ENCODE peak calls at places on chromosome 13, in seven cellular contexts. V, X, M, C, E, F and H are unnamed samples.

GRCh38 chr13:27973956-27974662 is 5.0 kb upstream of the CDX2 start:
- DNase-seq in X (no peak), F (no peak), M (no peak), E (no peak), C (no peak), V (no peak), H (no peak)

GRCh38 chr13:33174491-33174890 is 111.1 kb downstream of the STARD13 start:
- DNase-seq in C (no peak), M (no peak), X (no peak), V (no peak), E (no peak), F (no peak), H (no peak)

GRCh38 chr13:107612376-107612775 is 603.0 kb downstream of the LIG4 start:
- DNase-seq in X (no peak), F (no peak), C (no peak), M (no peak), E (no peak), V (no peak), H (no peak)

GRCh38 chr13:34696296-34696695 is 245.8 kb upstream of the NBEA start:
- DNase-seq in E (no peak), M (no peak), F (no peak), X (no peak), C (no peak), V (no peak), H (no peak)

GRCh38 chr13:105363747-105364177 is 1171.7 kb downstream of the EFNB2 start:
- DNase-seq in X (no peak), M (no peak), V (peak; percentile 14), F (no peak), C (no peak), E (no peak), H (no peak)

GRCh38 chr13:107715496-107715895 is 499.8 kb downstream of the LIG4 start:
- DNase-seq in F (no peak), X (no peak), M (no peak), V (no peak), C (no peak), E (no peak), H (no peak)

GRCh38 chr13:76646946-76647345 is 239.3 kb downstream of the KCTD12 start:
- DNase-seq in M (no peak), C (no peak), E (no peak), V (no peak), F (no peak), X (peak; percentile 41), H (no peak)

GRCh38 chr13:49791753-49792549 is 531 bp downstream of the KPNA3 start:
- DNase-seq in M (peak; percentile 71), X (peak; percentile 38), V (peak; percentile 35), C (peak; percentile 49), F (no peak), E (peak; percentile 50), H (peak; percentile 43)

GRCh38 chr13:60398949-60399589 is 2.0 kb downstream of the TDRD3 start:
- DNase-seq in M (no peak), E (peak; percentile 7), F (no peak), C (no peak), V (peak; percentile 14), X (no peak), H (peak; percentile 12)

GRCh38 chr13:44417446-44417845 is 43.8 kb downstream of the SERP2 start:
- DNase-seq in C (no peak), F (no peak), M (no peak), X (no peak), V (no peak), E (no peak), H (no peak)

GRCh38 chr13:66532845-66533244 is 697.3 kb downstream of the PCDH9 start:
- DNase-seq in C (no peak), F (no peak), M (no peak), X (no peak), E (no peak), V (no peak), H (no peak)

GRCh38 chr13:27020415-27020814 is 151.2 kb downstream of the USP12 start:
- DNase-seq in X (no peak), C (no peak), M (no peak), E (no peak), F (no peak), V (no peak), H (no peak)

GRCh38 chr13:24183741-24184182 is 23.2 kb downstream of the SPATA13 start:
- DNase-seq in M (no peak), C (no peak), E (no peak), F (no peak), V (no peak), X (no peak), H (no peak)

GRCh38 chr13:80040219-80040976 is 300.5 kb downstream of the SPRY2 start:
- DNase-seq in M (no peak), F (no peak), C (no peak), E (peak; percentile 95), V (peak; percentile 94), X (peak; percentile 93), H (peak; percentile 98)

GRCh38 chr13:48654511-48654910 is 782 bp downstream of the CYSLTR2 start:
- DNase-seq in M (no peak), C (no peak), X (no peak), F (no peak), V (no peak), E (no peak), H (no peak)

GRCh38 chr13:28059214-28059613 is 41.2 kb downstream of the FLT3 start:
- DNase-seq in C (no peak), X (peak; percentile 21), M (no peak), E (no peak), F (no peak), V (peak; percentile 48), H (peak; percentile 26)

DNA sequence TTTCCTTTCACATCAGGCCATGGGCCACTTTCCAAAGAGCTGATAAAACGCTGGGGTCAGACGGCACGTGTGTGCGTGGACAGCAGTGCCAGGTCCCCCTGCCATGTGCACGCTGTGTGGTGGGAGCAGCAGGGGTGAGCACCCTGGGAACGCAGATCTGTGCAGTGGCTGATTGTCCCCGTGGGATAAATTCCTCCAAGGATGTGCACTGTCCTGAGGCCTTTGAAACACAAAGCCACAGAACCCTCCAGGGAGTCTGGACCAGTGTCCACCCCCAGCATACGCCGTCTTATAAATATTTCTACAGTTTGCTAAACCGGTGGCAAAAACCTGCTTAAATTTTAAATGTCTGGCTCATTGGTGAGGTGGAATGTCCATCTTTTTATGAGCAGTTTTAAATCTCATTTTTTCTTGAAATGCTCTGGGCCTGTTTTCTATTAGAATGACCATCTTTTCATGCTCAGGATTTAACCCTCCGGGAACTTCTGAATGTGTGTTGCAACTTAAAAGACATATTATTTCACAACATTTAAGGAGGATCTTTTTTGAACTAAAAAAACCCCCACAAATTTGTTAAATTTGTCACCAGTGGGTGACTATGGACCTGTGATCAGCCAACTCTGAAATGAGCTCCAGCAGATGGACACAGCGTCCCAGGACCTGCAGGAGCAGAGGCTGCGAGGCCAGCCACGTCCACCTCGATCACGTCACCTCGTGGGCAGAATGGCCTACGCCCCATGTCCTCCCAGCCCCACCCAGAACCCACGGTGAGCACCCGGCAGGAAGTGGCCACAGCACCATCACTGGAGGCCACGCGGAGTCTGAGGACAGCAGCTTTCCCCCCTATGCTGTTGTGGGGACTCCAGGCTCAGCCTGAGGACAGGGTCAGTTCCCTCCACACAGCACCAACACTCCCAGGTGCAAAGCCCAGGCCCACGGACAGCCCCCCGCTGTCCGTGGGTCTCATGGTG is 68.6 kb downstream of the RASA3 start:
- DNase-seq in V (peak; percentile 57), F (peak; percentile 46), M (peak; percentile 85), X (peak; percentile 87), E (peak; percentile 71), C (peak; percentile 81), H (peak; percentile 75)
- H3K4me3 ChIP-seq in V (peak overlapping the region; percentile 48), F (peak overlapping the region; percentile 40), M (peak overlapping the region; percentile 44), X (peak overlapping the region; percentile 61), E (peak overlapping the region; percentile 17), C (peak overlapping the region; percentile 66), H (peak overlapping the region; percentile 37)

GRCh38 chr13:99988469-99989375 is 7.1 kb downstream of the ZIC2 start:
- DNase-seq in M (no peak), C (no peak), V (no peak), X (no peak), E (peak; percentile 46), F (no peak), H (no peak)

GRCh38 chr13:99986751-99987150 is 5.2 kb downstream of the ZIC2 start:
- DNase-seq in C (no peak), E (peak; percentile 52), M (no peak), F (no peak), X (no peak), V (no peak), H (no peak)

GRCh38 chr13:99985886-99986527 is 4.4 kb downstream of the ZIC2 start:
- DNase-seq in X (no peak), E (peak; percentile 43), M (no peak), C (no peak), F (no peak), V (no peak), H (no peak)

GRCh38 chr13:99985243-99985874 is 3.8 kb downstream of the ZIC2 start:
- DNase-seq in X (no peak), C (no peak), F (no peak), M (no peak), V (no peak), E (no peak), H (no peak)

GRCh38 chr13:99987180-99988047 is 5.8 kb downstream of the ZIC2 start:
- DNase-seq in F (no peak), X (no peak), V (no peak), C (no peak), E (peak; percentile 42), M (no peak), H (no peak)
- H3K4me3 ChIP-seq in F (no peak overlapping the region), X (no peak overlapping the region), V (no peak overlapping the region), C (no peak overlapping the region), E (peak overlapping the region; percentile 54), M (no peak overlapping the region), H (no peak overlapping the region)

GRCh38 chr13:78593652-78594494 is 9.5 kb downstream of the POU4F1 start:
- DNase-seq in C (no peak), M (no peak), F (no peak), V (no peak), X (no peak), E (no peak), H (no peak)

GRCh38 chr13:78598382-78598781 is 5.0 kb downstream of the POU4F1 start:
- DNase-seq in X (no peak), V (no peak), F (no peak), M (no peak), E (no peak), C (no peak), H (no peak)

GRCh38 chr13:78596701-78597550 is 6.4 kb downstream of the POU4F1 start:
- DNase-seq in X (no peak), F (no peak), V (no peak), M (no peak), C (no peak), E (no peak), H (no peak)

GRCh38 chr13:78595458-78595818 is 7.9 kb downstream of the POU4F1 start:
- DNase-seq in E (no peak), X (no peak), C (no peak), V (no peak), F (no peak), M (no peak), H (no peak)

GRCh38 chr13:78595819-78596700 is 7.3 kb downstream of the POU4F1 start:
- DNase-seq in E (no peak), F (no peak), V (no peak), M (no peak), C (no peak), X (no peak), H (no peak)
- H3K4me3 ChIP-seq in E (no peak overlapping the region), F (no peak overlapping the region), V (no peak overlapping the region), M (peak overlapping the region; percentile 4), C (peak overlapping the region; percentile 46), X (no peak overlapping the region), H (no peak overlapping the region)

DNA sequence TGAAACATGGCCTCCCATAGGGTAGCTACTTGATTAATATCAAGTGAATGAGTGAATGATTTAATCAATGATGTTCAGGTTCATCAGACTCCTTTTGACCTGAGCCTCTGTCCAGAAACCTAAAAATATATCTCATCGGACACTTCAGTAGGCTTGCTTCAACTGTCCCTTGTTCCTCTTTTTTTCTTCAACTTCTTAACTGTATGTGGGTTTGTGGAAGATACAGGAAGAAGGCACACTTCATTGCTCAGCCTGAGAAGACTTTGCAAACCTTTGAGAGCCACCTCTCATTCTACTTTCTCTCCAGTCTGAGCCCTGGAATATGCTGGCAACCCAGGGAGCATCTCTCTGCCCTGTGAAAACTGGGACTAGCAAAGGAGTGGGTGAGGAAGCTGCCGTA is 557.0 kb downstream of the FGF9 start:
- DNase-seq in V (no peak), F (no peak), C (no peak), E (no peak), X (no peak), M (no peak), H (no peak)
- H3K4me3 ChIP-seq in V (no peak overlapping the region), F (no peak overlapping the region), C (no peak overlapping the region), E (no peak overlapping the region), X (no peak overlapping the region), M (no peak overlapping the region), H (no peak overlapping the region)